ENCODE peak calls at places on chromosomes 6 and 20, in five cellular contexts. Z is psoas muscle, K is sigmoid colon, U is H1, C is upper lobe of left lung. J is an unnamed sample.
A peak's percentile ranks its signal among the peaks of the same experiment; 100 is the strongest.

GRCh38 chr20:40073535-40074111 is 615.4 kb downstream of the MAFB start:
- DNase-seq in C (no peak), U (peak; percentile 56), K (no peak), Z (no peak), J (no peak)

GRCh38 chr20:3767434-3768341 is at the start of gene ADISSP:
- DNase-seq in K (peak; percentile 100), C (peak; percentile 99), U (peak; percentile 97), Z (peak; percentile 99), J (peak; percentile 98)

GRCh38 chr20:64058536-64058935 is 4.5 kb upstream of the TCEA2 start:
- DNase-seq in K (no peak), C (no peak), Z (no peak), U (no peak), J (no peak)

GRCh38 chr6:111534366-111534765 is 51.3 kb upstream of the REV3L start:
- DNase-seq in Z (peak; percentile 66), C (no peak), K (peak; percentile 71), U (no peak), J (peak; percentile 95)

GRCh38 chr20:44785768-44786167 is 24.6 kb downstream of the RIMS4 start:
- DNase-seq in C (no peak), Z (no peak), K (no peak), U (peak; percentile 57), J (no peak)

GRCh38 chr20:37119356-37120036 is 23.7 kb upstream of the RBL1 start:
- DNase-seq in Z (no peak), C (no peak), U (no peak), K (no peak), J (no peak)

GRCh38 chr6:35552285-35552917 is 39.7 kb upstream of the TULP1 start:
- DNase-seq in K (no peak), C (no peak), Z (no peak), U (peak; percentile 84), J (no peak)

GRCh38 chr6:30900863-30901417 is 7.1 kb upstream of the GTF2H4 start:
- DNase-seq in K (no peak), U (no peak), C (no peak), Z (no peak), J (no peak)

GRCh38 chr20:16030253-16030652 is 543.0 kb downstream of the KIF16B start:
- DNase-seq in C (no peak), U (no peak), Z (no peak), K (no peak), J (no peak)

GRCh38 chr6:118708736-118709135 is 57.3 kb upstream of the CEP85L start:
- DNase-seq in U (no peak), C (no peak), Z (no peak), K (no peak), J (no peak)

GRCh38 chr6:129350278-129350677 is 359.7 kb downstream of the ARHGAP18 start:
- DNase-seq in U (no peak), K (no peak), Z (no peak), C (no peak), J (no peak)

GRCh38 chr20:50144362-50144761 is 9.2 kb downstream of the PEDS1 start:
- DNase-seq in U (no peak), K (peak; percentile 89), Z (peak; percentile 72), C (no peak), J (peak; percentile 75)

GRCh38 chr6:118456982-118457381 is 91.1 kb upstream of the PLN start:
- DNase-seq in U (no peak), C (no peak), Z (no peak), K (no peak), J (no peak)

GRCh38 chr6:28446818-28447511 is 3.7 kb upstream of the ZSCAN23 start:
- DNase-seq in Z (no peak), C (peak; percentile 75), K (no peak), U (peak; percentile 69), J (no peak)

GRCh38 chr6:18031680-18032256 is 44.3 kb upstream of the KIF13A start:
- DNase-seq in C (no peak), Z (no peak), U (no peak), K (no peak), J (no peak)

GRCh38 chr20:1876975-1877603 is 18.1 kb upstream of the SIRPA start:
- DNase-seq in K (no peak), Z (no peak), U (no peak), C (no peak), J (no peak)

GRCh38 chr6:1365701-1366100 is 23.7 kb upstream of the FOXF2 start:
- DNase-seq in K (no peak), U (no peak), C (no peak), Z (no peak), J (no peak)

GRCh38 chr20:54137115-54137514 is 36.7 kb downstream of the CYP24A1 start:
- DNase-seq in C (no peak), Z (no peak), K (no peak), U (no peak), J (no peak)

GRCh38 chr20:11267131-11267761 is 593.4 kb upstream of the JAG1 start:
- DNase-seq in U (no peak), Z (peak; percentile 27), C (no peak), K (no peak), J (no peak)

GRCh38 chr20:21640556-21640955 is 64.9 kb upstream of the PAX1 start:
- DNase-seq in K (no peak), C (no peak), Z (no peak), U (peak; percentile 61), J (no peak)

GRCh38 chr20:53943522-53944291 is 126.7 kb downstream of the BCAS1 start:
- DNase-seq in K (no peak), Z (no peak), U (peak; percentile 44), C (no peak), J (no peak)

GRCh38 chr6:87718662-87719433 is 16.8 kb upstream of the AKIRIN2 start:
- DNase-seq in U (peak; percentile 26), C (no peak), K (no peak), Z (no peak), J (no peak)

GRCh38 chr6:38510205-38510604 is 129.5 kb downstream of the BTBD9 start:
- DNase-seq in Z (no peak), C (no peak), K (no peak), U (no peak), J (no peak)

GRCh38 chr20:25672659-25673058 is 24.0 kb downstream of the ZNF337 start:
- DNase-seq in K (no peak), C (no peak), Z (no peak), U (no peak), J (no peak)

GRCh38 chr6:118812972-118813371 is 81.0 kb upstream of the ASF1A start:
- DNase-seq in Z (no peak), C (no peak), U (no peak), K (no peak), J (no peak)

GRCh38 chr20:5831539-5832237 is 81.5 kb downstream of the SHLD1 start:
- DNase-seq in C (no peak), U (no peak), Z (no peak), K (no peak), J (no peak)

GRCh38 chr6:73983367-73983766 is 287.4 kb downstream of the CD109 start:
- DNase-seq in K (no peak), Z (no peak), C (no peak), U (no peak), J (no peak)

GRCh38 chr6:41518118-41518517 is 28.1 kb upstream of the FOXP4 start:
- DNase-seq in K (no peak), U (no peak), C (no peak), Z (no peak), J (no peak)

GRCh38 chr6:153092082-153093013 is 38.7 kb downstream of the RGS17 start:
- DNase-seq in Z (no peak), K (no peak), U (no peak), C (no peak), J (no peak)

GRCh38 chr6:39815356-39815755 is 23.2 kb downstream of the DAAM2 start:
- DNase-seq in K (no peak), C (no peak), Z (no peak), U (no peak), J (no peak)

GRCh38 chr20:31842471-31843157 is 2.8 kb downstream of the FOXS1 start:
- DNase-seq in K (peak; percentile 56), U (no peak), C (peak; percentile 72), Z (peak; percentile 48), J (no peak)

GRCh38 chr20:15699431-15700146 is 873.7 kb downstream of the KIF16B start:
- DNase-seq in U (peak; percentile 59), K (no peak), Z (no peak), C (no peak), J (no peak)

DNA sequence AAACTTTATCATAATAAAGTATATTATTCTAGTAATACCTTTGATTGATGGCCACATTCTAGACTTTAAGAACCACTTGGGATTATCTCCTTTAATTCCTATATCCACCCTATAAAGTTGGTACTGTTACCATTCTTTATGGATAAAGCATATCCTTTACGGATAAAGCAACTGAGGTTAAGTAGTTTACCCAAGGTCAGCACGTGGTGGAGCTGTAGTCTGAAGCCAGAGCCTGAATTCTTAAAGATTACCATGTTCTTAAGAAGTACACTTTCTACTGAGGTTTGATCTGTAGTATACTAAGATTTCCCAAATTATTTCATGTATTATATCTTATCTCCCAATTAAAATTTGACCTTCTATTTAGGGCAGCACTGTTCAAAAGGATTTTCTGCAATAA is 3.0 kb upstream of the NCOA7 start:
- DNase-seq in C (no peak), K (no peak), Z (no peak), U (no peak), J (no peak)
- TF ChIP-seq CTCF in C (no peak), K (no peak), Z (peak; percentile 19), U (peak; percentile 14), J (no peak)

GRCh38 chr6:134714113-134714512 is 235.8 kb downstream of the ALDH8A1 start:
- DNase-seq in K (no peak), C (no peak), Z (no peak), U (no peak), J (no peak)
- H3K9me3 ChIP-seq in K (no peaks in the 10 kb centered on the region), C (no peaks in the 10 kb centered on the region), Z (no peaks in the 10 kb centered on the region), U (no peaks in the 10 kb centered on the region), J (no peaks in the 10 kb centered on the region)

DNA sequence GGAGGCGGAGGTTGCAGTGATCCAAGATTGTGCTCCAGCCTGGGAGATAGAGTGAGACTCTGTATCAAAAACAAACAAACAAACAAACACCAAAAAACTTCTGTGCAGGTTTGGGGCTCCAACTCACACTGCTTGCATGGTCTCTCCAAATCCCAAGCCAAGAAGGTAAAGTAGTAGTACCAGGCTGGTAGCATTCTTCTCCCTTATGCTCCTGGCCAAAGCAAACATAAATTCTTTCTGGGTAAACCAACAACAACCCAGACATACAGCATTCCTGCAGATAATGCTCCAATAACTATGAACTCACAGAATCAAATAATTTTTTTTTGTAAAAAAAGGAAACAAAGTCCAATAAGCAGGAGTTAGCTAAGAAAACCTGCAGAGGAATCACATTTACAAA is 57.8 kb upstream of the KLHL31 start:
- DNase-seq in U (no peak), K (no peak), Z (no peak), C (no peak), J (no peak)
- H3K27ac ChIP-seq in U (no peak overlapping the region), K (no peak overlapping the region), Z (no peak overlapping the region), C (no peak overlapping the region), J (no peak overlapping the region)

DNA sequence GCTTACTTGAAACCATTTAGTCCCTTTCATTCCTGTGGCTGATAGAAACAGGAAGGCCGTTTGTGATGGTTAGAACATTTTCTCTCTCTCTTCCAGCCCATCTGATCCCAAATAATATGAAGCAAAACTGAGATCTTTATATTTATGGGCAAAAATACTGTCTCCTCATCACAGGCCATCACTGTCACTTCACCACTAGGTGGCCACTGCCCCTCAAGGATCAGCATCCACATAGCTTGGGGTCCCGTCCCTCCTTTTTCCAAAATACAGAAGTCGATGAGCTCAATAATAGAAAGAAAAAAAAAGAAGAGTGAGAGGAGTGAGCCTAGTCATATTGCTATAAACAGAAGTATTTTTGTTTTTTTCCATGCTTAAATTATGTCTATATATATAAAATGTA is 46.4 kb upstream of the LAMP5 start:
- DNase-seq in K (no peak), U (no peak), Z (no peak), C (no peak), J (no peak)
- TF ChIP-seq CTCF in K (no peak), U (peak; percentile 78), Z (no peak), C (no peak), J (no peak)

J was measured in gastrocnemius medialis.